ENCODE peak calls at places on chromosome 22, in seven cellular contexts. P is stomach, G is testis, H is PC-9, Q is OCI-LY7, V is GM23338, W is transverse colon. Y is an unnamed sample.

GRCh38 chr22:20388200-20388599 is 5.8 kb upstream of the ZNF74 start:
- DNase-seq in P (no peak), G (no peak), H (no peak), Q (no peak), V (no peak), W (no peak), Y (no peak)

GRCh38 chr22:19704355-19705015 is 9.8 kb upstream of the SEPTIN5 start:
- DNase-seq in P (no peak), G (peak), H (no peak), Q (no peak), V (no peak), W (no peak), Y (peak)

GRCh38 chr22:35971418-35972119 is 57.1 kb downstream of the RBFOX2 start:
- DNase-seq in P (no peak), G (peak), H (no peak), Q (peak), V (no peak), W (no peak), Y (no peak)

GRCh38 chr22:29306175-29306829 is at the start of gene GAS2L1:
- DNase-seq in P (peak), G (peak), H (peak), Q (peak), V (peak), W (peak), Y (peak)

GRCh38 chr22:30444632-30445437 is 19.3 kb downstream of the MTFP1 start:
- DNase-seq in P (peak), G (peak), H (no peak), Q (peak), V (peak), W (peak), Y (no peak)

GRCh38 chr22:49824936-49825335 is 2.7 kb downstream of the BRD1 start:
- DNase-seq in P (no peak), G (no peak), H (no peak), Q (no peak), V (no peak), W (no peak), Y (no peak)

GRCh38 chr22:37054078-37054440 is 2.5 kb downstream of the KCTD17 start:
- DNase-seq in P (no peak), G (no peak), H (no peak), Q (peak), V (no peak), W (no peak), Y (no peak)

GRCh38 chr22:16609548-16610261 is 17.1 kb upstream of the CCT8L2 start:
- DNase-seq in P (no peak), G (peak), H (no peak), Q (no peak), V (peak), W (no peak), Y (no peak)

GRCh38 chr22:19550382-19550781 is 26.2 kb upstream of the CLDN5 start:
- DNase-seq in P (no peak), G (no peak), H (no peak), Q (no peak), V (no peak), W (no peak), Y (no peak)

GRCh38 chr22:47300698-47301405 is 538.4 kb downstream of the TBC1D22A start:
- DNase-seq in P (peak), G (no peak), H (no peak), Q (no peak), V (no peak), W (no peak), Y (no peak)

GRCh38 chr22:47298017-47298820 is 535.8 kb downstream of the TBC1D22A start:
- DNase-seq in P (no peak), G (peak), H (no peak), Q (no peak), V (no peak), W (no peak), Y (no peak)

GRCh38 chr22:47297261-47298016 is 535.0 kb downstream of the TBC1D22A start:
- DNase-seq in P (peak), G (peak), H (no peak), Q (no peak), V (no peak), W (no peak), Y (no peak)

GRCh38 chr22:47299879-47300697 is 537.6 kb downstream of the TBC1D22A start:
- DNase-seq in P (peak), G (no peak), H (no peak), Q (no peak), V (no peak), W (no peak), Y (no peak)

DNA sequence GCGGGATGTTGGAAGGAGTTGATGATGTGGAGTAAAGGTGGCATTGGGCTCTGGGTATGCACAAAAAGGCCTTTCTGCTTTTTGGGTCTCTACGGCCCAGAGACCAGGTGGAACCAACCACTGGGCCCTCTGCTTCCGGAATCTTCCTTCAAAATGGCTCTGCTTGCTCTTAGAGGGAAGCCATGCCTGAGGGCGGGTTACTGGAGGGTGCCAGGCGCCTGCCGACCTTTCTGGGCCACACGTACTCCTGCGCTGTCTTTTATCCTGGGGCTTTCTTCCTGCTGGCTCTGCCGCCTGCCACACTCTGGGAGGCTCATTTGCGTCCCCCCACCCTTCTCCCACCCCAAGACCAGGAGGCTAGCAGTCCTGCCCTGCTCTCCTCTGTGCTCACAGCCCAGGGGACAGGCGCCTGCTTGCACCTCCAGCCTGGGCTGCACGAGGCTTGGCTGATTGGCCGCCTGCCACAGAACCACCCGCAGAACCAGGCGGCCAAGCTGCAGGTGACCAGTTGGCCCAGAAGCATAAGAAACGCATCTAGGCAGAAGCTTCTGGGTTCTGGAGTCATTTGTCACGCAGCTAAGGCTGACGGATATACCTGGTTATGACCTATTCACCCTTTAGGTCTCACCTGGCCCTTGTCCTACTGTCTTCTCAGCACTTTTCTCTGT is 536.9 kb downstream of the TBC1D22A start:
- DNase-seq in P (no peak), G (no peak), H (no peak), Q (no peak), V (no peak), W (no peak), Y (no peak)
- H3K27ac ChIP-seq in P (no peak), G (no peak), H (no peak), Q (no peak), V (no peak), W (no peak), Y (no peak)

DNA sequence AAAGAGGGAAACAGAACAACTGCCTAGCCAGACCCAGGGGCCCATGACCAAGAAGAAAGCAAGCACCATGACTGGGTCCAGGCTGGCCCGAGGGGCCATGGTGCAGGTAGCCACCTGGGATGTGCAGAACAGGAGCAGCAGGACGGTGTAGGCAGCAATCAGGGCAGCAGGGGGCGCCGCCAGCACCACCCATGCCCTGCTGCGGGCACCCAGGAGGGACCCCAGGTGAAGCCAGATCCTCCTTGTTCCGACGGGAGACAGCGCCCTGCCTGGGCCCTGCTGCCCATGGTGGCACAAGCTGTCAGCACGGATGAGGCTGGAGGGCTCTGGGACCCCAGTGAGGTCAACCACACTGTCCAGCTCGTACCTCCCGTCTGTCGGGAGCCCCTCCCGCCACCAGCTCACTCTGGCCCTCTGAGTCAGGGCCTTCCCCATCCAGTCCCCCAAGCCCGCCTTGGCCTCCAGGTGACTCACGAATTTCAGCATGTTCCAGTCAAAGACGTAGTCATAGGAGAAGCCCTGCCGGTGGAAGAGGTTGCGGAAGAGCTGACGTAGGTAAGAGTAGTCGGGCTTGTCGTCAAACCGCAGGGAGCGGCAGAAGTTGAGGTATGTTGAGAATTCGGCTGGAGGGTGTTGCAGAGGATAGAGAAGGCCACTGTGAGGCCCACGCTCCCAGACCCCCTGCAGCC is 18.8 kb downstream of the CSNK1E start:
- DNase-seq in P (no peak), G (peak), H (peak), Q (peak), V (peak), W (no peak), Y (no peak)
- TF ChIP-seq CTCF in P (peak), G (no peak), H (peak), Q (peak), V (peak), W (peak), Y (peak)

GRCh38 chr22:17772249-17772962 is 1.9 kb downstream of the BID start:
- DNase-seq in P (no peak), G (no peak), H (peak), Q (no peak), V (no peak), W (no peak), Y (no peak)
- H3K4me3 ChIP-seq in P (no peak), G (no peak), H (peak), Q (peak), V (peak), W (no peak), Y (no peak)

GRCh38 chr22:42345458-42345857 is 75.0 kb upstream of the TCF20 start:
- DNase-seq in P (no peak), G (no peak), H (no peak), Q (no peak), V (no peak), W (no peak), Y (no peak)
- H3K27ac ChIP-seq in P (no peak), G (no peak), H (no peak), Q (no peak), V (no peak), W (no peak), Y (no peak)

GRCh38 chr22:33796494-33796893 is 123.8 kb downstream of the LARGE1 start:
- DNase-seq in P (no peak), G (no peak), H (no peak), Q (no peak), V (peak), W (no peak), Y (no peak)
- TF ChIP-seq CTCF in P (no peak), G (no peak), H (peak), Q (peak), V (no peak), W (no peak), Y (no peak)

GRCh38 chr22:23512738-23513137 is 67.4 kb downstream of the IGLL1 start:
- DNase-seq in P (no peak), G (no peak), H (no peak), Q (no peak), V (no peak), W (no peak), Y (no peak)
- H3K4me3 ChIP-seq in P (no peak), G (no peak), H (no peak), Q (no peak), V (no peak), W (no peak), Y (no peak)

GRCh38 chr22:24391836-24392217 is 35.6 kb upstream of the ADORA2A start:
- DNase-seq in P (no peak), G (no peak), H (peak), Q (no peak), V (no peak), W (no peak), Y (no peak)

GRCh38 chr22:24390156-24390555 is 37.2 kb upstream of the ADORA2A start:
- DNase-seq in P (no peak), G (no peak), H (no peak), Q (no peak), V (no peak), W (no peak), Y (no peak)

GRCh38 chr22:24389680-24390079 is 37.7 kb upstream of the ADORA2A start:
- DNase-seq in P (no peak), G (no peak), H (no peak), Q (no peak), V (no peak), W (no peak), Y (no peak)

GRCh38 chr22:24392218-24392931 is 35.0 kb upstream of the ADORA2A start:
- DNase-seq in P (no peak), G (no peak), H (no peak), Q (no peak), V (no peak), W (no peak), Y (no peak)

DNA sequence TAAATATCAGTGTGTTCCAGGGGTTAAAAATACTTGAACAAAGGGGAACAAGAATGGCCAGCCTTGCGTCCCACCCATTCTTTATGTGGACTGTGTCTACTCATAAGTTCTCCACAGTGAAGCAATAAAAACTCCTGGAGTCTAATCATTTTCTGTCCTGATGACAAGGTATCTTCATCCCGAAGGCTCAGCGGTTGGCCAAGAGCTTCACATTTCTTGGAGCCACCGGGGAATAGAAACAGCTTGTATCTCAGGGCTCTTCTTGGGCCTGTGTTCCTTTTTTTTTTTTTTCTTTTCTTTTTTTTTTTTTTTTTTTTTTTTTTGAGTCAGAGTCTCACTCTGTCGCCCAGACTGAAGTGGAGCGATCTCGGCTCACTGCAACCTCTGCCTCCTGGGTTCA is 36.8 kb upstream of the ADORA2A start:
- DNase-seq in P (no peak), G (peak), H (no peak), Q (no peak), V (no peak), W (no peak), Y (no peak)
- H3K27ac ChIP-seq in P (no peak), G (no peak), H (no peak), Q (no peak), V (no peak), W (peak), Y (peak)

GRCh38 chr22:22377335-22377734 is 131.2 kb downstream of the ZNF280B start:
- DNase-seq in P (no peak), G (no peak), H (no peak), Q (no peak), V (no peak), W (no peak), Y (no peak)

GRCh38 chr22:22378446-22379415 is 129.8 kb downstream of the ZNF280B start:
- DNase-seq in P (no peak), G (no peak), H (no peak), Q (no peak), V (no peak), W (no peak), Y (no peak)

GRCh38 chr22:22376352-22376706 is 131.7 kb downstream of the VPREB1 start:
- DNase-seq in P (no peak), G (no peak), H (no peak), Q (peak), V (no peak), W (no peak), Y (no peak)

GRCh38 chr22:22384267-22384666 is 124.3 kb downstream of the ZNF280B start:
- DNase-seq in P (no peak), G (no peak), H (no peak), Q (no peak), V (no peak), W (no peak), Y (no peak)

DNA sequence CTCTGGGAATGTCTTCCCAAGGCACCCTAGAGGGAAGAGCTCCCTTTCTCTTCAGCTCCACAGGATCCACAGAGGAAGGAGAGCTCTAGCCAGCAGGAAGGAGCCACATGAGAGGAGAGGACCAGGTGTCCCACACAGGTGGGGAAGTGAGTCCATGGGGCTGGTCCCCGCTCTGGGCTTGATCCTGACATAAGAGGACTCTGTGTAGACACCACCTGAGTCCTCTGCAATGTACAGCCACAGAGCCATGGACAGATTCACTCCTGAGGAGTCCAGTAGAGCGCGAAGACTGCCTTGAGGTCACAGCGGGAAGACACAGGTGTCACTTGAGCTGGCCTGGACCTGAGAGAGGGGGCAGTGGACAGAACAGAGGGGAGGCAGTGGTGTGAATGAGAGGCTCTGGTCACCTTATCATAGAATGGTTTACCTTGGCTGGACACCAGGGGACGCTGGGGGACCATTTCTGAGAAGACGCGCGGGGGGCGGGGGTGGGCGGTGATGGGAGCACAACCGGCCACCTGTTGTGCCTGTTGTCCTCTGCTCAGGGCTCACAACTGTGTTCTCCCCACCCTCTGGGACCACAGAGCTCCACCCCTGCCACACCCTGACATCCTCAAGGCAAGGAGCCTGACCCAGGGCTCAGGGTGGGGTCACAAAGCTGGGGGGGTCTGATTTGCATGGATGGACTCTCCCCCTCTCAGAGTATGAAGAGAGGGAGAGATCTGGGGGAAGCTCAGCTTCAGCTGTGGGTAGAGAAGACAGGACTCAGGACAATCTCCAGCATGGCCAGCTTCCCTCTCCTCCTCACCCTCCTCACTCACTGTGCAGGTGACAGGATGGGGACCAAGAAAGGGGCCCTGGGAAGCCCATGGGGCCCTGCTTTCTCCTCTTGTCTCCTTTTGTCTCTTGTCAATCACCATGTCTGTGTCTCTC is 128.2 kb downstream of the ZNF280B start:
- DNase-seq in P (no peak), G (no peak), H (no peak), Q (peak), V (peak), W (peak), Y (no peak)
- TF ChIP-seq CTCF in P (no peak), G (no peak), H (peak), Q (peak), V (peak), W (no peak), Y (no peak)

Y was measured in right lobe of liver.